ENCODE peak calls at places on chromosomes 4 and X, in six cellular contexts. One of them, this sample, is unnamed.

GRCh38 chr4:82975792-82976191 is 34.8 kb downstream of the LIN54 start:
- DNase-seq in mucosa of descending colon: no peak
- DNase-seq in CD4-positive, alpha-beta memory T cell: no peak
- DNase-seq in IMR-90: peak; percentile 78
- DNase-seq in astrocyte: peak; percentile 54
- DNase-seq in psoas muscle: no peak
- DNase-seq in this sample: no peak

GRCh38 chr4:185717018-185717726 is 94.8 kb downstream of the SORBS2 start:
- DNase-seq in CD4-positive, alpha-beta memory T cell: no peak
- DNase-seq in psoas muscle: no peak
- DNase-seq in mucosa of descending colon: no peak
- DNase-seq in IMR-90: no peak
- DNase-seq in astrocyte: no peak
- DNase-seq in this sample: no peak

GRCh38 chrX:97158270-97158669 is 274.6 kb downstream of the RPA4 start:
- DNase-seq in mucosa of descending colon: no peak
- DNase-seq in psoas muscle: no peak
- DNase-seq in CD4-positive, alpha-beta memory T cell: no peak
- DNase-seq in IMR-90: no peak
- DNase-seq in astrocyte: no peak
- DNase-seq in this sample: no peak

GRCh38 chrX:131869182-131869581 is 153.9 kb upstream of the STK26 start:
- DNase-seq in IMR-90: no peak
- DNase-seq in CD4-positive, alpha-beta memory T cell: no peak
- DNase-seq in astrocyte: no peak
- DNase-seq in mucosa of descending colon: no peak
- DNase-seq in psoas muscle: no peak
- DNase-seq in this sample: no peak

GRCh38 chr4:148170408-148171385 is 271.5 kb downstream of the NR3C2 start:
- DNase-seq in IMR-90: no peak
- DNase-seq in mucosa of descending colon: peak; percentile 67
- DNase-seq in psoas muscle: no peak
- DNase-seq in astrocyte: no peak
- DNase-seq in CD4-positive, alpha-beta memory T cell: peak; percentile 12
- DNase-seq in this sample: no peak

GRCh38 chrX:30301977-30302376 is 7.2 kb downstream of the NR0B1 start:
- DNase-seq in CD4-positive, alpha-beta memory T cell: no peak
- DNase-seq in mucosa of descending colon: no peak
- DNase-seq in psoas muscle: no peak
- DNase-seq in IMR-90: peak; percentile 43
- DNase-seq in astrocyte: peak; percentile 18
- DNase-seq in this sample: peak; percentile 12

GRCh38 chrX:7889680-7890079 is 37.5 kb downstream of the PNPLA4 start:
- DNase-seq in IMR-90: peak; percentile 24
- DNase-seq in astrocyte: no peak
- DNase-seq in psoas muscle: no peak
- DNase-seq in CD4-positive, alpha-beta memory T cell: no peak
- DNase-seq in mucosa of descending colon: no peak
- DNase-seq in this sample: no peak

GRCh38 chrX:2875798-2876399 is 47.2 kb downstream of the GYG2 start:
- DNase-seq in IMR-90: no peak
- DNase-seq in psoas muscle: no peak
- DNase-seq in astrocyte: no peak
- DNase-seq in mucosa of descending colon: no peak
- DNase-seq in CD4-positive, alpha-beta memory T cell: no peak
- DNase-seq in this sample: peak; percentile 36

GRCh38 chr4:147530723-147531122 is 49.8 kb downstream of the EDNRA start:
- DNase-seq in astrocyte: no peak
- DNase-seq in mucosa of descending colon: no peak
- DNase-seq in psoas muscle: no peak
- DNase-seq in CD4-positive, alpha-beta memory T cell: no peak
- DNase-seq in IMR-90: peak; percentile 20
- DNase-seq in this sample: no peak

GRCh38 chr4:159455675-159456235 is 352.9 kb downstream of the RAPGEF2 start:
- DNase-seq in psoas muscle: no peak
- DNase-seq in astrocyte: peak; percentile 27
- DNase-seq in mucosa of descending colon: no peak
- DNase-seq in CD4-positive, alpha-beta memory T cell: no peak
- DNase-seq in IMR-90: peak; percentile 55
- DNase-seq in this sample: peak; percentile 63

GRCh38 chr4:2331519-2332200 is 69.8 kb upstream of the MXD4 start:
- DNase-seq in mucosa of descending colon: no peak
- DNase-seq in astrocyte: no peak
- DNase-seq in CD4-positive, alpha-beta memory T cell: no peak
- DNase-seq in psoas muscle: no peak
- DNase-seq in IMR-90: no peak
- DNase-seq in this sample: no peak

GRCh38 chr4:76993787-76994641 is 44.5 kb downstream of the SEPTIN11 start:
- DNase-seq in psoas muscle: peak; percentile 64
- DNase-seq in IMR-90: no peak
- DNase-seq in mucosa of descending colon: no peak
- DNase-seq in CD4-positive, alpha-beta memory T cell: peak; percentile 85
- DNase-seq in astrocyte: no peak
- DNase-seq in this sample: no peak

GRCh38 chr4:900073-900472 is 32.0 kb downstream of the GAK start:
- DNase-seq in mucosa of descending colon: no peak
- DNase-seq in astrocyte: no peak
- DNase-seq in IMR-90: no peak
- DNase-seq in psoas muscle: no peak
- DNase-seq in CD4-positive, alpha-beta memory T cell: no peak
- DNase-seq in this sample: no peak

GRCh38 chrX:81537723-81538122 is 335.8 kb downstream of the SH3BGRL start:
- DNase-seq in mucosa of descending colon: no peak
- DNase-seq in CD4-positive, alpha-beta memory T cell: no peak
- DNase-seq in astrocyte: no peak
- DNase-seq in IMR-90: no peak
- DNase-seq in psoas muscle: no peak
- DNase-seq in this sample: no peak
- H3K4me1 ChIP-seq in mucosa of descending colon: no peaks in the 10 kb centered on the region
- H3K4me1 ChIP-seq in CD4-positive, alpha-beta memory T cell: no peaks in the 10 kb centered on the region
- H3K4me1 ChIP-seq in astrocyte: no peaks in the 10 kb centered on the region
- H3K4me1 ChIP-seq in IMR-90: no peaks in the 10 kb centered on the region
- H3K4me1 ChIP-seq in psoas muscle: no peaks in the 10 kb centered on the region
- H3K4me1 ChIP-seq in this sample: peaks cover 4% of the 10 kb centered on the region

DNA sequence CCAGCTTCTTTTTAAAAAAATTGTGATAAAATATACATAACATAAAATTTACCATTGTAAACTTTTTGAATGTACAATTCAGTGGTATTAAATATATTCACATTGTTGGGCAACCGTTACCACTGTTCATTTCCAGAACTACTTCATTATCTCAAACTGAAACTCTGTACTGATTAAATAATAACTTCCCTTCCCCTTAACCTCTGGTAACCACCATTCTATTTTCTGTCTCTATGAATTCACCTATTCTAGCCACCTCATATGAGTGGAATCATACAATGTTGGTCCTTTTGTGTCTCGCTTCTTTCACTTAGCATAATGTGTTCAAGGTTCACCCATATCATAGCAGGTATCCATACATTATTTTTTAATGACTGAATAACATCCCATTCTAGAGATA is 8.3 kb downstream of the GPR50 start:
- DNase-seq in astrocyte: no peak
- DNase-seq in CD4-positive, alpha-beta memory T cell: no peak
- DNase-seq in mucosa of descending colon: no peak
- DNase-seq in IMR-90: no peak
- DNase-seq in psoas muscle: no peak
- DNase-seq in this sample: no peak
- H3K4me1 ChIP-seq in astrocyte: no peaks in the 10 kb centered on the region
- H3K4me1 ChIP-seq in CD4-positive, alpha-beta memory T cell: no peaks in the 10 kb centered on the region
- H3K4me1 ChIP-seq in mucosa of descending colon: no peaks in the 10 kb centered on the region
- H3K4me1 ChIP-seq in IMR-90: no peaks in the 10 kb centered on the region
- H3K4me1 ChIP-seq in psoas muscle: no peaks in the 10 kb centered on the region
- H3K4me1 ChIP-seq in this sample: no peaks in the 10 kb centered on the region

DNA sequence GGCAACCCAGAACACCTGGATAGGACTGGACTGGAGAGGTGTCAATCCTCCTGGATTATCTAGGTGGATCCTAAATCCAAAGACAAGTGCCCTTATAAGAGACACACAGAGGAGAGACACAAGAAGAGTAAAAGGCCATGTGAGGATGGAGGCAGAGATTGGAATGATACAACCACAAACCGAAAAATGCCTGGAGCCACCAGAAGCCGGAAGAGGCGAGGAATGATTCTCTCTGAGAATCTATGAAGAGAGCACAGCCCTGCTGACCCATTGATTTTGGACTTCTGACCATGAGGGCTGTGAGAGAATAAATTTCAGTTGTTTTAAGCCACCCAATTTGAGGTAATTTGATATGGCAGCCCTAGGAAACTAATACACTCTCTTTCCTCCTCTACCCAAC is 20.1 kb downstream of the GPC3 start:
- DNase-seq in psoas muscle: no peak
- DNase-seq in mucosa of descending colon: no peak
- DNase-seq in astrocyte: no peak
- DNase-seq in IMR-90: no peak
- DNase-seq in CD4-positive, alpha-beta memory T cell: no peak
- DNase-seq in this sample: no peak
- H3K4me1 ChIP-seq in psoas muscle: no peaks in the 10 kb centered on the region
- H3K4me1 ChIP-seq in mucosa of descending colon: no peaks in the 10 kb centered on the region
- H3K4me1 ChIP-seq in astrocyte: no peaks in the 10 kb centered on the region
- H3K4me1 ChIP-seq in IMR-90: no peaks in the 10 kb centered on the region
- H3K4me1 ChIP-seq in CD4-positive, alpha-beta memory T cell: no peaks in the 10 kb centered on the region
- H3K4me1 ChIP-seq in this sample: peaks cover 54% of the 10 kb centered on the region

GRCh38 chr4:88098993-88099752 is 59.3 kb downstream of the ABCG2 start:
- DNase-seq in psoas muscle: no peak
- DNase-seq in mucosa of descending colon: no peak
- DNase-seq in IMR-90: no peak
- DNase-seq in astrocyte: no peak
- DNase-seq in CD4-positive, alpha-beta memory T cell: no peak
- DNase-seq in this sample: no peak
- H3K4me1 ChIP-seq in psoas muscle: no peaks in the 10 kb centered on the region
- H3K4me1 ChIP-seq in mucosa of descending colon: no peaks in the 10 kb centered on the region
- H3K4me1 ChIP-seq in IMR-90: no peaks in the 10 kb centered on the region
- H3K4me1 ChIP-seq in astrocyte: no peaks in the 10 kb centered on the region
- H3K4me1 ChIP-seq in CD4-positive, alpha-beta memory T cell: no peaks in the 10 kb centered on the region
- H3K4me1 ChIP-seq in this sample: peaks cover 9% of the 10 kb centered on the region

GRCh38 chr4:158170691-158171455 is 2.0 kb downstream of the GASK1B start:
- DNase-seq in CD4-positive, alpha-beta memory T cell: no peak
- DNase-seq in psoas muscle: peak; percentile 80
- DNase-seq in astrocyte: no peak
- DNase-seq in IMR-90: peak; percentile 23
- DNase-seq in mucosa of descending colon: peak; percentile 65
- DNase-seq in this sample: peak; percentile 63
- H3K4me1 ChIP-seq in CD4-positive, alpha-beta memory T cell: no peaks in the 10 kb centered on the region
- H3K4me1 ChIP-seq in psoas muscle: peaks cover 12% of the 10 kb centered on the region
- H3K4me1 ChIP-seq in astrocyte: peaks cover 11% of the 10 kb centered on the region
- H3K4me1 ChIP-seq in IMR-90: peaks cover 14% of the 10 kb centered on the region
- H3K4me1 ChIP-seq in mucosa of descending colon: peaks cover 13% of the 10 kb centered on the region
- H3K4me1 ChIP-seq in this sample: peaks cover 37% of the 10 kb centered on the region

DNA sequence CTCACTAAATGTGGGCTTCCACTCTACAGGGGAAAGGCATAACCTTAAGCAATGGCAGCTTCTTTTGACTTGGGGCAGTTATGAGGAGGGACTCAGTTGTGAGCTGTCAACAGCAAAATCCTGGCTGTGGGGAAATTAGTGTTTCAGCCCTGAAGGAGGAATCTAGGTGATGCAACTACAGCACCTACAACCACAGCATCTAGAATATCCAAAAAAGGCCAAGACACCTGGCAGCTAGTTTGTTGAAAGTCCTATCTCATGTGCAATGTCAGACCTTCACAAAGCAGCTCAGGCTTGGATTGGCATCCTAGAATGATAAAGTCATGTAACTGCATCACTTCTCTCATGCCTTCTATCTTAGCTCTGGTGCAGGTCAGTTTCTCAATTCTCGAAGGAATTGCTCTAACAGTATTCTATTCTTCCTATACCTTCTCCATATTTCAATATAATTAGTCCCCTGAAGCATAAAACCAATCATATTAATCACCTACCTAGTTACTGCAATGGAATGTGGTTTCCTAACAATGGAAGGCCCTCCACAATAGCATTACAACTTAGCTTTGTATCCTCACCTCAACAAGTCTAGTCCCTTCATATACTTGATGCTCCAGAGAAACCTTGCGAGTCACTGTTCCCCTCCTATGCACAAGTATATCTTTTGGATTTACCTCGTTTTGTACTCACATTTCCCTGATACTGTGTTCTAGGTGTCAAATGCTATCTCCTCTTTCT is 5.5 kb upstream of the ANTXR2 start:
- DNase-seq in psoas muscle: no peak
- DNase-seq in IMR-90: no peak
- DNase-seq in astrocyte: no peak
- DNase-seq in mucosa of descending colon: no peak
- DNase-seq in CD4-positive, alpha-beta memory T cell: no peak
- DNase-seq in this sample: no peak
- H3K4me1 ChIP-seq in psoas muscle: peaks cover 4% of the 10 kb centered on the region
- H3K4me1 ChIP-seq in IMR-90: peaks cover 2% of the 10 kb centered on the region
- H3K4me1 ChIP-seq in astrocyte: peaks cover 16% of the 10 kb centered on the region
- H3K4me1 ChIP-seq in mucosa of descending colon: peaks cover 5% of the 10 kb centered on the region
- H3K4me1 ChIP-seq in CD4-positive, alpha-beta memory T cell: peaks cover 28% of the 10 kb centered on the region
- H3K4me1 ChIP-seq in this sample: no peaks in the 10 kb centered on the region

This sample was measured in HAP-1.